ENCODE peak calls at places on chromosome 20, in nine cellular contexts. I is fibroblast of lung, L is RWPE2, V is Panc1, S is lower lobe of right lung, J is tibial nerve, R is psoas muscle, Q is SK-N-SH, A is upper lobe of left lung. F is an unnamed sample.
A peak's percentile ranks its signal among the peaks of the same experiment; 100 is the strongest.

GRCh38 chr20:36802326-36803223 is 29.0 kb upstream of the DSN1 start:
- DNase-seq in I (peak; percentile 72), L (no peak), V (no peak), S (no peak), J (no peak), R (no peak), Q (no peak), A (no peak), F (no peak)

GRCh38 chr20:63024573-63025392 is 18.0 kb upstream of the BHLHE23 start:
- DNase-seq in I (no peak), L (peak; percentile 80), V (no peak), S (peak; percentile 30), J (no peak), R (peak; percentile 35), Q (no peak), A (no peak), F (no peak)

GRCh38 chr20:51122931-51123658 is 100.2 kb upstream of the KCNG1 start:
- DNase-seq in I (no peak), L (no peak), V (no peak), S (no peak), J (no peak), R (no peak), Q (no peak), A (no peak), F (no peak)

GRCh38 chr20:14445310-14445709 is 107.9 kb upstream of the FLRT3 start:
- DNase-seq in I (peak; percentile 72), L (no peak), V (no peak), S (no peak), J (no peak), R (no peak), Q (no peak), A (no peak), F (no peak)

GRCh38 chr20:49482621-49483017 is at the start of gene KCNB1:
- DNase-seq in I (peak; percentile 34), L (no peak), V (no peak), S (peak; percentile 60), J (peak; percentile 35), R (peak; percentile 83), Q (peak; percentile 48), A (peak; percentile 22), F (peak; percentile 58)

GRCh38 chr20:51871943-51872342 is 69.6 kb upstream of the SALL4 start:
- DNase-seq in I (no peak), L (no peak), V (no peak), S (no peak), J (no peak), R (no peak), Q (no peak), A (no peak), F (no peak)

GRCh38 chr20:63025534-63026331 is 19.0 kb upstream of the BHLHE23 start:
- DNase-seq in I (no peak), L (peak; percentile 86), V (no peak), S (peak; percentile 60), J (no peak), R (peak; percentile 50), Q (peak; percentile 65), A (no peak), F (no peak)

GRCh38 chr20:63574156-63574828 is at the start of gene HELZ2:
- DNase-seq in I (peak; percentile 47), L (no peak), V (no peak), S (peak; percentile 86), J (peak; percentile 63), R (peak; percentile 82), Q (peak; percentile 90), A (peak; percentile 85), F (peak; percentile 79)

GRCh38 chr20:24495266-24495665 is 25.8 kb downstream of the SYNDIG1 start:
- DNase-seq in I (no peak), L (no peak), V (no peak), S (no peak), J (no peak), R (no peak), Q (no peak), A (no peak), F (no peak)

GRCh38 chr20:49676581-49677291 is 36.9 kb downstream of the B4GALT5 start:
- DNase-seq in I (peak; percentile 56), L (no peak), V (no peak), S (no peak), J (no peak), R (no peak), Q (no peak), A (peak; percentile 85), F (no peak)

GRCh38 chr20:10374036-10374435 is 60.0 kb downstream of the MKKS start:
- DNase-seq in I (no peak), L (no peak), V (no peak), S (no peak), J (no peak), R (no peak), Q (no peak), A (no peak), F (no peak)

GRCh38 chr20:14449323-14449722 is 111.9 kb upstream of the FLRT3 start:
- DNase-seq in I (peak; percentile 47), L (no peak), V (no peak), S (no peak), J (no peak), R (no peak), Q (no peak), A (no peak), F (no peak)

GRCh38 chr20:48530957-48531356 is 296.8 kb downstream of the PREX1 start:
- DNase-seq in I (no peak), L (no peak), V (no peak), S (no peak), J (no peak), R (no peak), Q (no peak), A (no peak), F (no peak)

GRCh38 chr20:37345339-37346231 is at the start of gene SRC:
- DNase-seq in I (peak; percentile 68), L (peak; percentile 98), V (no peak), S (peak; percentile 87), J (peak; percentile 57), R (peak; percentile 86), Q (peak; percentile 90), A (peak; percentile 84), F (peak; percentile 86)

GRCh38 chr20:58485326-58485725 is 29.9 kb downstream of the APCDD1L start:
- DNase-seq in I (peak; percentile 92), L (no peak), V (no peak), S (no peak), J (no peak), R (no peak), Q (no peak), A (no peak), F (no peak)
- H3K9me3 ChIP-seq in I (no peaks in the 10 kb centered on the region), L (peaks cover 11% of the 10 kb centered on the region), V (peaks cover 11% of the 10 kb centered on the region), S (peaks cover 10% of the 10 kb centered on the region), J (no peaks in the 10 kb centered on the region), R (peaks cover 25% of the 10 kb centered on the region), Q (peaks cover 28% of the 10 kb centered on the region), A (peaks cover 24% of the 10 kb centered on the region), F (peaks cover 16% of the 10 kb centered on the region)

GRCh38 chr20:1566701-1567100 is 9.2 kb upstream of the SIRPD start:
- DNase-seq in I (no peak), L (no peak), V (no peak), S (no peak), J (no peak), R (no peak), Q (no peak), A (no peak), F (no peak)

GRCh38 chr20:1567392-1568165 is 10.1 kb upstream of the SIRPD start:
- DNase-seq in I (no peak), L (peak; percentile 83), V (no peak), S (no peak), J (no peak), R (no peak), Q (no peak), A (no peak), F (no peak)

GRCh38 chr20:1561350-1561749 is 3.8 kb upstream of the SIRPD start:
- DNase-seq in I (no peak), L (no peak), V (no peak), S (no peak), J (no peak), R (no peak), Q (no peak), A (no peak), F (no peak)

GRCh38 chr20:1565461-1565860 is 8.0 kb upstream of the SIRPD start:
- DNase-seq in I (no peak), L (no peak), V (no peak), S (no peak), J (no peak), R (no peak), Q (no peak), A (no peak), F (no peak)

GRCh38 chr20:1562622-1563021 is 5.1 kb upstream of the SIRPD start:
- DNase-seq in I (no peak), L (no peak), V (no peak), S (no peak), J (no peak), R (no peak), Q (no peak), A (no peak), F (no peak)
- H3K27me3 ChIP-seq in I (no peaks in the 10 kb centered on the region), L (no peaks in the 10 kb centered on the region), V (peaks cover 6% of the 10 kb centered on the region), S (no peaks in the 10 kb centered on the region), J (no peaks in the 10 kb centered on the region), R (no peaks in the 10 kb centered on the region), Q (no peaks in the 10 kb centered on the region), A (no peaks in the 10 kb centered on the region), F (peaks cover 16% of the 10 kb centered on the region)

DNA sequence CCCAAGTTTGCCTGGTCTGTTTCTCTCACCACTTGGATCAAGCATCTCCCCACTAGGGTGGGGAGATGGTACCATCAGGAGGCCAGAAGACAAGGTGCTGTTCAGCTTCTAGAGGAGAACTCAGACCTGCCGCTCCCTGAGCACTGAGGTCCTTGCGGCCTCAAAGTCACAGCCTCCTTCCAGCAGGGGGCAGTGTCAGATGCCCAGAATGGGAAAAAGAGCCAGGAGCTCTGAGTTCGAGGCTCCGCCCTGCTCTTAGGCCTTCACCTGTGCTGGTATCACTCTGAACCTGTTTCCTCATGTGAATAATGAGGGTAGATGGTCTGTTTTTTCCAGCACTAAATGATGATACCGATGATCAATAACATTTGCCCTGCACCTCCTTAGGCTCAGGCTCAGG is 68.7 kb downstream of the TOX2 start:
- DNase-seq in I (no peak), L (peak; percentile 60), V (no peak), S (no peak), J (no peak), R (no peak), Q (no peak), A (no peak), F (no peak)
- TF ChIP-seq CTCF in I (peak; percentile 28), L (peak; percentile 66), V (peak; percentile 80), S (peak; percentile 29), J (no peak), R (peak; percentile 9), Q (peak; percentile 52), A (peak; percentile 13), F (no peak)

GRCh38 chr20:35673884-35674283 is 9.2 kb upstream of the CPNE1 start:
- DNase-seq in I (no peak), L (no peak), V (no peak), S (no peak), J (no peak), R (no peak), Q (no peak), A (no peak), F (no peak)

GRCh38 chr20:35664544-35665206 is at the start of the genes CPNE1 and RBM12:
- DNase-seq in I (peak; percentile 93), L (peak; percentile 99), V (peak; percentile 87), S (peak; percentile 94), J (peak; percentile 78), R (peak; percentile 96), Q (peak; percentile 98), A (peak; percentile 91), F (peak; percentile 92)

GRCh38 chr20:35669221-35669620 is 4.5 kb upstream of the CPNE1 start:
- DNase-seq in I (no peak), L (peak; percentile 38), V (no peak), S (no peak), J (no peak), R (no peak), Q (no peak), A (no peak), F (no peak)

GRCh38 chr20:35665949-35666288 is 1.2 kb upstream of the CPNE1 start:
- DNase-seq in I (no peak), L (no peak), V (no peak), S (no peak), J (no peak), R (no peak), Q (no peak), A (no peak), F (no peak)

GRCh38 chr20:35669681-35670080 is 5.0 kb upstream of the CPNE1 start:
- DNase-seq in I (no peak), L (peak; percentile 46), V (no peak), S (no peak), J (no peak), R (no peak), Q (no peak), A (no peak), F (no peak)
- H3K9me3 ChIP-seq in I (no peaks in the 10 kb centered on the region), L (no peaks in the 10 kb centered on the region), V (no peaks in the 10 kb centered on the region), S (no peaks in the 10 kb centered on the region), J (no peaks in the 10 kb centered on the region), R (no peaks in the 10 kb centered on the region), Q (no peaks in the 10 kb centered on the region), A (no peaks in the 10 kb centered on the region), F (no peaks in the 10 kb centered on the region)